ENCODE peak calls at places on chromosome 14, in seven cellular contexts. J is CD8-positive, alpha-beta T cell; U is mesendoderm; Y is small intestine; P is lower lobe of right lung; K is PC-3; D is MM.1S. N is an unnamed sample. For H3K4me1, the result is how much of the 10 kb centered on the place peaks cover.

GRCh38 chr14:100305446-100306255 is 593 bp downstream of the SLC25A29 start:
- DNase-seq in J (no peak), U (peak), Y (no peak), P (peak), K (peak), D (no peak), N (peak)

GRCh38 chr14:24095196-24096068 is 1.3 kb downstream of the PCK2 start:
- DNase-seq in J (no peak), U (peak), Y (peak), P (peak), K (no peak), D (no peak), N (peak)

GRCh38 chr14:85532981-85533820 is 3.3 kb downstream of the FLRT2 start:
- DNase-seq in J (no peak), U (peak), Y (no peak), P (peak), K (peak), D (no peak), N (peak)

GRCh38 chr14:24279301-24280186 is 8.1 kb upstream of the RABGGTA start:
- DNase-seq in J (no peak), U (no peak), Y (no peak), P (no peak), K (peak), D (no peak), N (no peak)

GRCh38 chr14:87615822-87616679 is 376.9 kb downstream of the GALC start:
- DNase-seq in J (no peak), U (peak), Y (peak), P (no peak), K (peak), D (peak), N (peak)

GRCh38 chr14:23183479-23183878 is at the start of gene SLC7A8:
- DNase-seq in J (no peak), U (peak), Y (peak), P (peak), K (peak), D (no peak), N (peak)

GRCh38 chr14:38171197-38171596 is 36.5 kb upstream of the SSTR1 start:
- DNase-seq in J (no peak), U (no peak), Y (no peak), P (peak), K (peak), D (no peak), N (no peak)

GRCh38 chr14:101128478-101129450 is 225.2 kb upstream of the RTL1 start:
- DNase-seq in J (no peak), U (no peak), Y (no peak), P (peak), K (no peak), D (no peak), N (no peak)

GRCh38 chr14:105388976-105389375 is 9.4 kb upstream of the TEX22 start:
- DNase-seq in J (no peak), U (no peak), Y (no peak), P (no peak), K (no peak), D (no peak), N (no peak)

GRCh38 chr14:29278301-29278700 is 511.7 kb downstream of the FOXG1 start:
- DNase-seq in J (no peak), U (no peak), Y (no peak), P (no peak), K (no peak), D (no peak), N (no peak)

GRCh38 chr14:105367116-105368031 is 31.0 kb upstream of the TEX22 start:
- DNase-seq in J (no peak), U (no peak), Y (no peak), P (no peak), K (no peak), D (no peak), N (no peak)

GRCh38 chr14:63517354-63517753 is 25.8 kb downstream of the PPP2R5E start:
- DNase-seq in J (no peak), U (no peak), Y (no peak), P (no peak), K (no peak), D (no peak), N (no peak)

GRCh38 chr14:91403069-91403600 is 14.5 kb downstream of the CCDC88C start:
- DNase-seq in J (no peak), U (no peak), Y (no peak), P (peak), K (no peak), D (no peak), N (no peak)

GRCh38 chr14:105602799-105603763 is 76.7 kb downstream of the TMEM121 start:
- DNase-seq in J (no peak), U (no peak), Y (peak), P (no peak), K (no peak), D (no peak), N (no peak)

GRCh38 chr14:94780536-94781404 is 10.9 kb upstream of the GSC start:
- DNase-seq in J (no peak), U (peak), Y (no peak), P (no peak), K (no peak), D (no peak), N (no peak)

GRCh38 chr14:21528381-21529348 is 2.5 kb upstream of the SALL2 start:
- DNase-seq in J (no peak), U (no peak), Y (no peak), P (no peak), K (peak), D (no peak), N (no peak)

GRCh38 chr14:71651228-71651627 is 281.0 kb upstream of the RGS6 start:
- DNase-seq in J (no peak), U (no peak), Y (no peak), P (no peak), K (peak), D (no peak), N (no peak)

GRCh38 chr14:67618617-67619063 is 1.1 kb upstream of the ARG2 start:
- DNase-seq in J (no peak), U (peak), Y (peak), P (no peak), K (peak), D (peak), N (no peak)

GRCh38 chr14:70086685-70087379 is 101.9 kb downstream of the SLC8A3 start:
- DNase-seq in J (no peak), U (peak), Y (peak), P (no peak), K (peak), D (peak), N (no peak)

GRCh38 chr14:80172380-80173055 is 38.8 kb downstream of the DIO2 start:
- DNase-seq in J (no peak), U (no peak), Y (no peak), P (no peak), K (peak), D (no peak), N (no peak)

GRCh38 chr14:25090716-25091454 is 40.9 kb upstream of the STXBP6 start:
- DNase-seq in J (no peak), U (peak), Y (peak), P (no peak), K (peak), D (no peak), N (no peak)

GRCh38 chr14:92759300-92759678 is 10.9 kb upstream of the LGMN start:
- DNase-seq in J (no peak), U (peak), Y (peak), P (no peak), K (peak), D (peak), N (no peak)

GRCh38 chr14:22200977-22201605 is 387.9 kb downstream of the DAD1 start:
- DNase-seq in J (no peak), U (peak), Y (peak), P (no peak), K (peak), D (peak), N (no peak)

GRCh38 chr14:72752034-72752412 is 141.9 kb downstream of the DPF3 start:
- DNase-seq in J (no peak), U (no peak), Y (no peak), P (no peak), K (no peak), D (no peak), N (no peak)

GRCh38 chr14:73757876-73758391 is 43.8 kb upstream of the PNMA1 start:
- DNase-seq in J (no peak), U (no peak), Y (no peak), P (no peak), K (no peak), D (no peak), N (no peak)

GRCh38 chr14:26730929-26731618 is 133.2 kb upstream of the NOVA1 start:
- DNase-seq in J (no peak), U (peak), Y (no peak), P (no peak), K (peak), D (no peak), N (no peak)

GRCh38 chr14:90058876-90059458 is 2.8 kb upstream of the KCNK13 start:
- DNase-seq in J (no peak), U (no peak), Y (no peak), P (no peak), K (no peak), D (no peak), N (no peak)

GRCh38 chr14:101948666-101949205 is 15.6 kb upstream of the DYNC1H1 start:
- DNase-seq in J (no peak), U (no peak), Y (no peak), P (no peak), K (no peak), D (no peak), N (no peak)

GRCh38 chr14:75454963-75455546 is 27.2 kb downstream of the JDP2 start:
- DNase-seq in J (no peak), U (peak), Y (peak), P (peak), K (peak), D (no peak), N (peak)

GRCh38 chr14:100317897-100318808 is 5.0 kb upstream of the SLC25A47 start:
- DNase-seq in J (peak), U (peak), Y (peak), P (peak), K (no peak), D (peak), N (peak)

GRCh38 chr14:89746654-89747053 is 207.9 kb downstream of the EFCAB11 start:
- DNase-seq in J (no peak), U (peak), Y (peak), P (no peak), K (no peak), D (no peak), N (no peak)

GRCh38 chr14:99605299-99605961 is 1.4 kb upstream of the CCDC85C start:
- DNase-seq in J (peak), U (peak), Y (peak), P (peak), K (peak), D (peak), N (peak)

GRCh38 chr14:34012978-34013713 is 62.3 kb upstream of the EGLN3 start:
- DNase-seq in J (no peak), U (no peak), Y (no peak), P (no peak), K (no peak), D (no peak), N (no peak)

GRCh38 chr14:69355155-69355954 is 42.7 kb downstream of the ERH start:
- DNase-seq in J (no peak), U (no peak), Y (no peak), P (no peak), K (no peak), D (no peak), N (no peak)

GRCh38 chr14:92323031-92323915 is at the start of gene SLC24A4:
- DNase-seq in J (no peak), U (peak), Y (no peak), P (no peak), K (no peak), D (no peak), N (no peak)

GRCh38 chr14:85233756-85234545 is 296.0 kb upstream of the FLRT2 start:
- DNase-seq in J (no peak), U (peak), Y (no peak), P (no peak), K (peak), D (no peak), N (no peak)

GRCh38 chr14:61742383-61742782 is 19.8 kb upstream of the SNAPC1 start:
- DNase-seq in J (no peak), U (no peak), Y (no peak), P (no peak), K (no peak), D (no peak), N (no peak)

GRCh38 chr14:61736751-61737150 is 25.5 kb upstream of the SNAPC1 start:
- DNase-seq in J (no peak), U (no peak), Y (no peak), P (no peak), K (peak), D (no peak), N (no peak)

GRCh38 chr14:61739133-61739532 is 23.1 kb upstream of the SNAPC1 start:
- DNase-seq in J (no peak), U (no peak), Y (no peak), P (no peak), K (no peak), D (no peak), N (no peak)

GRCh38 chr14:61733972-61734371 is 28.2 kb upstream of the SNAPC1 start:
- DNase-seq in J (no peak), U (no peak), Y (no peak), P (no peak), K (peak), D (no peak), N (no peak)

DNA sequence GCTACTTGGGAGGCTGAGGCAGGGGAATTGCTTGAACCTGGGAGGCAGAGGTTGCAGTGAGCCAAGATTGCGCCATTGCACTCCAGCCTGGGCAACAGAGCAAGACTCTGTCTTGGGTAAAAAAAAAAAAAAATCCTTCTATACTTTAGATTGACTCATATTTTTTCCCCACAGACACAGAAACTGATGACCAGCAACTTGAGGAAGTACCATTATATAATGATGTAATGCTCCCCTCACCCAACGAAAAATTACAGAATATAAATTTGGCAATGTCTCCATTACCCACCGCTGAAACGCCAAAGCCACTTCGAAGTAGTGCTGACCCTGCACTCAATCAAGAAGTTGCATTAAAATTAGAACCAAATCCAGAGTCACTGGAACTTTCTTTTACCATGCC is 24.3 kb upstream of the SNAPC1 start:
- DNase-seq in J (no peak), U (no peak), Y (no peak), P (no peak), K (no peak), D (no peak), N (no peak)
- H3K4me1 ChIP-seq in J (under half), U (under half), Y (under half), P (under half), K (under half), D (under half), N (under half)

DNA sequence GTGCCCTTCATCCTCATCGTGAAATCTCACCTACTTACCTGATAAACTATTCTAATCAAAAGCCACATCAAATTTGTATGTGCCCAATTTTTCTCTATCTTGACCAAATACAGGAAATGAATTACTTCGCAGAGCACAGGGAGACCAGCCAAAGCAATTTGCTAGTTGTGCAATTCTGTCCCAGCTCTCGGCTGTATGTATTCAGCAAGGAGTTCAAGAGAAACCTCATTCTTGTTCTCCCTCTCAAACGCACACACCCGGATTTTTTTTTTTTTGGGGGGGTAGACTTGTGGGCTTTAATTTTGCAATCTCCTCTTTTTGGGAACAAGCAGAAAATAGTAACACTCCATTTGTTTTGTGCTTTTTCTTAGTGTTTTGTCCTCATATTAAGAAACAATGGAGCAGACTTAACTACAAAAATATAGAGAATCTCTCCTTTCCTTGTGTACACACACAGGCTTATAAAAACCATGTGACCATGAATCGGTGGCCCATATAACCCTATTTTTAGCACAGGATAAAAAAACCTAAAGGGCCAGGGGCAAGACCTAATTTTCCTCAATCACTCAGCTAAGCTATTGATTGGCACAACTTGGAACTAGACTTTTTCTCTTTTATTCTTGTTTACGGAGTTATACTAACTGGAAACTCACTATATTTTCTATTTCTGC is 64.2 kb downstream of the MBIP start:
- DNase-seq in J (no peak), U (no peak), Y (no peak), P (no peak), K (no peak), D (no peak), N (no peak)
- H3K27ac ChIP-seq in J (no peak), U (no peak), Y (no peak), P (peak), K (no peak), D (no peak), N (no peak)

GRCh38 chr14:53963491-53964227 is 7.0 kb upstream of the BMP4 start:
- DNase-seq in J (no peak), U (peak), Y (peak), P (peak), K (peak), D (no peak), N (peak)

GRCh38 chr14:53957739-53958138 is 1.1 kb upstream of the BMP4 start:
- DNase-seq in J (no peak), U (peak), Y (no peak), P (no peak), K (no peak), D (no peak), N (no peak)

GRCh38 chr14:53964249-53964648 is 7.6 kb upstream of the BMP4 start:
- DNase-seq in J (no peak), U (peak), Y (no peak), P (no peak), K (no peak), D (no peak), N (no peak)

GRCh38 chr14:53967606-53968005 is 11.0 kb upstream of the BMP4 start:
- DNase-seq in J (no peak), U (no peak), Y (peak), P (no peak), K (peak), D (no peak), N (no peak)

DNA sequence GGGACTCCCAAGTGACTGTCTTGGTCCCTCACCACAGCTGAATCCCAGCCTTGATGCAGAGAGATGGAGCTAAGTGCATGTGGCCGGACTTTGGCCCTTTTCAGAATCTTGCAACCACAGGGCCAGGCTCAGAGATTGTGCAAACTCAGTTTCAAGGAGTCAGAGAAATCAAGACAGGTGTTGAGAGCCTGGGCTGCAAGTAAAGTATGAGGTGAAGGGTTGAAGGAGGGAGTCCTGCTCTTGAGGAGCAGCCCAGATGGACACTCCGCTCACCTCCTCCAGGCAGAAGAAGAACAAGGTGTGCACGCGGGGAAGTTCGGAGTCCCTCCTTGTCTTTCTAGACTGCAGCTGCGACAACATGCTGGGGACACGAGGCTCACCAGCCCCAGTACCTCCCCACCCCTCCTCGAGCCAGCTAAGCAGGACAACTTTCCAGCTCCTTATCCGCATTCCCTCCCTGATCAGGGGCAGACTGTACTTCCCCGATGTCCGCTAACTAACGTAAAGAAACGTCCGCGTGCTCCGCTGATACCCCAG is 6.4 kb upstream of the BMP4 start:
- DNase-seq in J (no peak), U (no peak), Y (peak), P (no peak), K (no peak), D (no peak), N (no peak)
- H3K4me3 ChIP-seq in J (no peak), U (peak), Y (no peak), P (peak), K (peak), D (no peak), N (peak)

GRCh38 chr14:64885555-64885954 is 5.8 kb upstream of the SPTB start:
- DNase-seq in J (no peak), U (no peak), Y (no peak), P (no peak), K (no peak), D (no peak), N (no peak)
- H3K4me1 ChIP-seq in J (under half), U (under half), Y (under half), P (under half), K (under half), D (under half), N (under half)

GRCh38 chr14:77065851-77066554 is 32.1 kb upstream of the CIPC start:
- DNase-seq in J (no peak), U (no peak), Y (no peak), P (no peak), K (no peak), D (peak), N (no peak)

GRCh38 chr14:77066555-77067172 is 31.4 kb upstream of the CIPC start:
- DNase-seq in J (no peak), U (no peak), Y (no peak), P (no peak), K (no peak), D (no peak), N (no peak)

GRCh38 chr14:77062261-77062660 is 33.8 kb upstream of the IRF2BPL start:
- DNase-seq in J (no peak), U (no peak), Y (no peak), P (no peak), K (no peak), D (no peak), N (no peak)

GRCh38 chr14:77063581-77064289 is 34.3 kb upstream of the CIPC start:
- DNase-seq in J (no peak), U (no peak), Y (no peak), P (no peak), K (no peak), D (no peak), N (no peak)

GRCh38 chr14:77064535-77065178 is 33.4 kb upstream of the CIPC start:
- DNase-seq in J (no peak), U (no peak), Y (peak), P (no peak), K (no peak), D (no peak), N (no peak)
- H3K27ac ChIP-seq in J (no peak), U (no peak), Y (no peak), P (no peak), K (no peak), D (no peak), N (no peak)

DNA sequence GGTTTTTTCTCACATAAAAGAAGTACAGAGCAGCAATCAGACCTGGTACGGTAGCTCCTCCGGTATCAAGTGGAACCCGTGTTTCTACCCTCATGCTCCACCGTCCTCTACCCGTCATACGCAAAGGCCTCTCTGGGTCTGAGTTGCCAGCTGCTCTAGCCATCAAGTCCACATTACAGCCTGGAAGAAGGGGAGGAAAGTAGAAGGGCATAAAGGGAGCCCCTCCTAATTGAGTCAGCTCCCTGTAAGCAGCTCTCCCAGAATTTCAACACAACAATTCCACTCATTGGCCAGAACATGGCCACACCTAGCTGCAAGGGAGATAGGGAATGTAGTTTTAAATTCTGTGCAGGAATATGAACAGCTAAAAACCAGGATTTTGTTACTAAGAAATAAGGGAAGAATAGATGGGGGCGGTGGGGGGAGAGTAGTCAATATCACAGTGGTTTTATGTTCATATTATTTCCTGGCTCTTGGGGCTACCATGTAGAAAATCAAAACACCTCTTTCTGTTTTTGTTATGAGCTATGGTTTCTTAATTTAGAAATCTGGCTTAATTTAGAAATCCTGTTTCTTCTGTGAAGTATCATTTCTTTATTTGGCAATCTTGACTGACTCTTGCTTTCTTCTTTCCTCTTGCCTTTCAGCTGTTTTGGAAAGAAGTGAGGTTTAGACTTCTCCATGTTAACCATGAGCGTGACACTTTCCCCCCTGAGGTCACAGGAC is 103.9 kb downstream of the AKAP6 start:
- DNase-seq in J (no peak), U (no peak), Y (no peak), P (no peak), K (no peak), D (peak), N (peak)
- H3K4me3 ChIP-seq in J (no peak), U (no peak), Y (no peak), P (no peak), K (no peak), D (peak), N (peak)

N was measured in uterus.